ENCODE peak calls at places on chromosomes 4 and X, in eight cellular contexts. H is HepG2, D is fibroblast of the aortic adventitia, O is stomach, P is choroid plexus epithelial cell, M is cardiac fibroblast, J is A549, W is neural progenitor cell. R is an unnamed sample.

GRCh38 chr4:108345862-108346530 is 177.3 kb upstream of the LEF1 start:
- DNase-seq in W (no peak), P (peak), M (peak), J (no peak), O (no peak), H (no peak), D (no peak), R (no peak)

GRCh38 chr4:120009731-120010130 is 56.9 kb downstream of the MAD2L1 start:
- DNase-seq in W (no peak), D (peak), M (peak), O (no peak), H (no peak), J (no peak), P (peak), R (no peak)

GRCh38 chrX:38804481-38805293 is 3.4 kb downstream of the MID1IP1 start:
- DNase-seq in J (peak), D (peak), M (peak), O (peak), H (no peak), P (peak), W (peak), R (no peak)

GRCh38 chr4:102503831-102504786 is 3.0 kb downstream of the NFKB1 start:
- DNase-seq in W (no peak), P (no peak), O (no peak), H (no peak), J (no peak), D (no peak), M (no peak), R (no peak)

GRCh38 chrX:56783450-56783831 is 54.4 kb downstream of the NBDY start:
- DNase-seq in H (no peak), M (no peak), J (no peak), P (no peak), W (peak), O (peak), D (peak), R (no peak)

GRCh38 chrX:38347136-38347535 is 5.3 kb upstream of the OTC start:
- DNase-seq in M (peak), J (peak), D (peak), P (peak), W (no peak), O (no peak), H (no peak), R (no peak)

GRCh38 chr4:102403115-102403514 is 57.8 kb upstream of the SLC39A8 start:
- DNase-seq in D (no peak), P (no peak), O (no peak), W (no peak), J (no peak), H (no peak), M (no peak), R (no peak)

GRCh38 chrX:40736170-40736505 is 796 bp upstream of the MED14 start:
- DNase-seq in D (no peak), O (no peak), P (no peak), M (no peak), W (peak), J (no peak), H (peak), R (no peak)

GRCh38 chrX:145821291-145821897 is 3.8 kb downstream of the SLITRK2 start:
- DNase-seq in H (no peak), M (no peak), O (no peak), P (no peak), W (peak), D (no peak), J (no peak), R (no peak)

GRCh38 chr4:111027526-111027925 is 404.6 kb upstream of the PITX2 start:
- DNase-seq in W (no peak), O (no peak), P (peak), J (peak), H (no peak), D (peak), M (peak), R (peak)

GRCh38 chr4:83548151-83548905 is 12.4 kb downstream of the GPAT3 start:
- DNase-seq in M (peak), O (peak), D (peak), J (peak), H (peak), P (peak), W (no peak), R (peak)

GRCh38 chr4:175273995-175274753 is 356.0 kb downstream of the ADAM29 start:
- DNase-seq in M (peak), J (no peak), P (peak), W (no peak), D (peak), H (no peak), O (no peak), R (peak)

GRCh38 chr4:173415885-173416658 is 17.2 kb upstream of the SCRG1 start:
- DNase-seq in J (no peak), D (no peak), H (no peak), M (peak), P (no peak), O (peak), W (no peak), R (no peak)

GRCh38 chrX:26722666-26723428 is 506.9 kb downstream of the MAGEB5 start:
- DNase-seq in J (no peak), M (no peak), D (no peak), O (no peak), P (no peak), H (no peak), W (no peak), R (no peak)

GRCh38 chrX:105910563-105911105 is 88.3 kb downstream of the NRK start:
- DNase-seq in O (no peak), J (no peak), H (no peak), D (no peak), W (no peak), M (no peak), P (peak), R (no peak)

GRCh38 chrX:103734125-103734760 is 23.5 kb downstream of the TMEM31 start:
- DNase-seq in M (peak), H (no peak), O (no peak), P (peak), D (peak), J (no peak), W (no peak), R (peak)

GRCh38 chrX:38166478-38167083 is 54.1 kb downstream of the SRPX start:
- DNase-seq in H (peak), O (no peak), W (peak), J (peak), P (peak), M (peak), D (peak), R (no peak)

GRCh38 chr4:155735506-155735905 is 23.3 kb upstream of the GUCY1B1 start:
- DNase-seq in M (peak), W (no peak), J (no peak), P (peak), H (no peak), D (no peak), O (no peak), R (no peak)

GRCh38 chrX:43750248-43750676 is 94.2 kb downstream of the MAOA start:
- DNase-seq in D (peak), J (peak), W (peak), H (peak), O (peak), P (peak), M (peak), R (no peak)

GRCh38 chr4:13298655-13299054 is 185.5 kb downstream of the RAB28 start:
- DNase-seq in D (peak), J (no peak), M (no peak), W (no peak), O (no peak), H (peak), P (peak), R (no peak)

GRCh38 chrX:9728271-9728670 is 37.4 kb downstream of the GPR143 start:
- DNase-seq in O (no peak), D (no peak), P (no peak), H (no peak), W (no peak), J (no peak), M (no peak), R (no peak)

GRCh38 chr4:7524064-7524682 is 89.4 kb upstream of the PSAPL1 start:
- DNase-seq in D (no peak), P (no peak), O (no peak), J (no peak), M (no peak), H (no peak), W (no peak), R (no peak)

GRCh38 chrX:39984191-39984956 is 113.4 kb downstream of the BCOR start:
- DNase-seq in H (no peak), J (no peak), D (peak), O (no peak), M (peak), W (no peak), P (peak), R (peak)

GRCh38 chrX:47321386-47321785 is 49.0 kb upstream of the ZNF157 start:
- DNase-seq in J (peak), W (peak), P (peak), D (peak), H (no peak), M (peak), O (no peak), R (no peak)

GRCh38 chr4:142721187-142721586 is 124.9 kb downstream of the INPP4B start:
- DNase-seq in P (peak), H (no peak), D (peak), O (no peak), J (no peak), M (peak), W (no peak), R (peak)

GRCh38 chrX:71214604-71215334 is 8.3 kb upstream of the GJB1 start:
- DNase-seq in P (no peak), O (peak), H (peak), J (no peak), W (no peak), D (no peak), M (no peak), R (no peak)

GRCh38 chr4:150518559-150518958 is 63.4 kb upstream of the MAB21L2 start:
- DNase-seq in H (no peak), O (no peak), M (peak), P (peak), J (peak), D (peak), W (no peak), R (peak)

GRCh38 chrX:111100191-111100590 is 4.2 kb downstream of the PAK3 start:
- DNase-seq in W (peak), H (peak), D (peak), P (peak), O (no peak), J (peak), M (peak), R (no peak)

GRCh38 chr4:187606581-187606980 is 389.0 kb upstream of the ZFP42 start:
- DNase-seq in W (peak), P (peak), M (peak), J (peak), D (peak), O (no peak), H (peak), R (no peak)

GRCh38 chr4:39526283-39526682 is 956 bp downstream of the UGDH start:
- DNase-seq in M (no peak), W (peak), O (no peak), J (no peak), H (no peak), P (no peak), D (no peak), R (no peak)
- H3K4me3 ChIP-seq in M (peak), W (peak), O (peak), J (peak), H (peak), P (peak), D (peak), R (peak)

GRCh38 chr4:116101321-116101720 is 984.1 kb downstream of the TRAM1L1 start:
- DNase-seq in O (no peak), M (no peak), J (no peak), D (no peak), P (no peak), W (no peak), H (no peak), R (no peak)
- TF ChIP-seq CTCF in O (no peak), M (no peak), J (no peak), D (no peak), P (no peak), W (no peak), H (no peak), R (no peak)

DNA sequence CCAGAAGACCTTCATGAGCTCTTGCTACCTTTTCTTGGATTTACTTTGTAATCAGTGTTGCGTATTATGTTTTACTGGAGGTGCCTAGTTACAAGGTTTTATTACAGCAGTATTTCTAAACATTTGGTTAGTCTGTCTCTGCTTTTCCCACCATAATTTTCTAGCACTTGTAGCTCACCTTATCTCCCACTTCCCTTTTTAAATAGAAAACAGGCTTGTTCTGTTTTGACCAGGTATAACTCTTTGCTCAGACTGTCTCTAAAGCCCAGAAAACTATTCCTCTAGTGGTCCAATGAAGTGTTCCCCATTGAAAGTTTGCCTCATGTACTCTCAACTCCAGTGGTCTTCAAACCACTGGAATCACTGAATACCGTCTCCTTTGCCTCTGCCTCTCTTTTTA is 43.9 kb downstream of the AFF1 start:
- DNase-seq in M (no peak), D (no peak), O (no peak), W (no peak), P (no peak), H (no peak), J (no peak), R (no peak)
- H3K4me3 ChIP-seq in M (no peak), D (no peak), O (no peak), W (no peak), P (no peak), H (no peak), J (no peak), R (no peak)

GRCh38 chr4:2756691-2757350 is 685 bp upstream of the TNIP2 start:
- DNase-seq in J (no peak), W (no peak), H (no peak), D (no peak), M (no peak), P (no peak), O (no peak), R (no peak)

GRCh38 chr4:2753444-2753843 is 2.7 kb downstream of the TNIP2 start:
- DNase-seq in D (no peak), O (no peak), M (no peak), P (no peak), J (no peak), W (no peak), H (no peak), R (no peak)

GRCh38 chr4:2757426-2757825 is 1.3 kb upstream of the TNIP2 start:
- DNase-seq in H (no peak), D (no peak), O (no peak), M (no peak), W (no peak), J (no peak), P (no peak), R (no peak)

GRCh38 chr4:2754848-2755820 is 1.0 kb downstream of the TNIP2 start:
- DNase-seq in W (no peak), H (no peak), J (no peak), M (no peak), D (no peak), O (no peak), P (no peak), R (no peak)

GRCh38 chr4:2755821-2756690 is at the start of gene TNIP2:
- DNase-seq in W (peak), P (peak), J (peak), M (peak), H (peak), D (peak), O (peak), R (peak)
- TF ChIP-seq CTCF in W (peak), P (no peak), J (no peak), M (peak), H (peak), D (peak), O (peak), R (peak)

GRCh38 chr4:26787461-26788340 is 72.9 kb upstream of the STIM2 start:
- DNase-seq in J (peak), W (peak), H (peak), M (peak), D (peak), O (peak), P (peak), R (peak)
- H3K4me3 ChIP-seq in J (no peak), W (no peak), H (peak), M (no peak), D (no peak), O (no peak), P (no peak), R (no peak)